ENCODE peak calls at places on chromosomes 12 and 14, in five cellular contexts. F, N, R, W and V are unnamed samples.
A peak's percentile ranks its signal among the peaks of the same experiment; 100 is the strongest.

GRCh38 chr12:116299548-116300150 is 22.2 kb upstream of the MED13L start:
- DNase-seq in F (no peak), N (no peak), R (no peak), W (no peak), V (no peak)

GRCh38 chr12:64560395-64561301 is 49.6 kb upstream of the RASSF3 start:
- DNase-seq in F (peak; percentile 48), N (peak; percentile 67), R (no peak), W (no peak), V (no peak)

GRCh38 chr12:121167232-121167820 is 34.6 kb downstream of the P2RX7 start:
- DNase-seq in F (no peak), N (no peak), R (no peak), W (no peak), V (no peak)

GRCh38 chr14:81269100-81269978 is 48.6 kb upstream of the GTF2A1 start:
- DNase-seq in F (peak; percentile 88), N (peak; percentile 35), R (peak; percentile 70), W (peak; percentile 39), V (peak; percentile 16)

GRCh38 chr14:99505089-99505488 is 23.9 kb downstream of the CCNK start:
- DNase-seq in F (no peak), N (no peak), R (no peak), W (no peak), V (no peak)

GRCh38 chr12:25155031-25155576 is 39.9 kb downstream of the DNAI7 start:
- DNase-seq in F (peak; percentile 82), N (peak; percentile 33), R (peak; percentile 16), W (no peak), V (peak; percentile 54)

GRCh38 chr14:92497391-92497790 is 16.2 kb upstream of the RIN3 start:
- DNase-seq in F (no peak), N (no peak), R (no peak), W (no peak), V (no peak)

GRCh38 chr14:102209224-102209966 is 69.7 kb downstream of the WDR20 start:
- DNase-seq in F (no peak), N (no peak), R (peak; percentile 58), W (no peak), V (no peak)

GRCh38 chr12:116601933-116602809 is 43.0 kb downstream of the MAP1LC3B2 start:
- DNase-seq in F (no peak), N (no peak), R (no peak), W (no peak), V (no peak)

GRCh38 chr12:112463478-112463877 is 44.7 kb downstream of the PTPN11 start:
- DNase-seq in F (no peak), N (no peak), R (no peak), W (no peak), V (no peak)

GRCh38 chr12:112458751-112459150 is 40.0 kb downstream of the PTPN11 start:
- DNase-seq in F (no peak), N (no peak), R (no peak), W (no peak), V (no peak)

GRCh38 chr12:112456029-112456428 is 37.3 kb downstream of the PTPN11 start:
- DNase-seq in F (no peak), N (no peak), R (no peak), W (no peak), V (no peak)

DNA sequence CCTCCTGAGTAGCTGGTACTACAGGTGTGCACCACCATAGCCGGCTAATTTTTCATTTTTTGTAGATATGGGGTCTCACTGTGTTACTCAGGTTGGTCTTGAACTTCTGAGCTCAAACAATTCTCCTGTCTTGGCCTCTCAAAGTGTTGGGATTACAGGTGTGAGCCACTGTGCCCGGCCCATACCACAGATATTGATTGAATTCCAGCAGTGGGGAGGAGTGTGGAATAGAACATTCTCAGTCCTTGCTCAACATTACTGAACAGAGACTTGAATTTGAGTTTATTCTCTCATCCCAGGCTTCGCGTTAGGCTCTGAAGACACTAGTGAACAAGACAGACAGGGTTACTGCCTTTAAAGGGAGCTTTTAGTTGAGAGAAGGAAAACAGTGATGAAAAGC is 39.6 kb downstream of the PTPN11 start:
- DNase-seq in F (no peak), N (no peak), R (no peak), W (no peak), V (no peak)
- H3K36me3 ChIP-seq in F (peaks cover 27% of the 10 kb centered on the region), N (peaks cover 7% of the 10 kb centered on the region), R (peaks cover 50% of the 10 kb centered on the region), W (peaks cover 5% of the 10 kb centered on the region), V (peaks cover 74% of the 10 kb centered on the region)

GRCh38 chr12:124411953-124412645 is 117.2 kb downstream of the RFLNA start:
- DNase-seq in F (no peak), N (no peak), R (no peak), W (no peak), V (no peak)

GRCh38 chr12:124413915-124414314 is 119.0 kb downstream of the RFLNA start:
- DNase-seq in F (no peak), N (no peak), R (no peak), W (no peak), V (no peak)

GRCh38 chr12:124411291-124411878 is 116.5 kb downstream of the RFLNA start:
- DNase-seq in F (no peak), N (no peak), R (no peak), W (no peak), V (no peak)

GRCh38 chr12:124413401-124413800 is 118.5 kb downstream of the RFLNA start:
- DNase-seq in F (no peak), N (no peak), R (no peak), W (no peak), V (no peak)

GRCh38 chr12:124412646-124413015 is 117.7 kb downstream of the RFLNA start:
- DNase-seq in F (no peak), N (no peak), R (no peak), W (no peak), V (no peak)
- H3K36me3 ChIP-seq in F (no peaks in the 10 kb centered on the region), N (no peaks in the 10 kb centered on the region), R (peaks cover 22% of the 10 kb centered on the region), W (peaks cover 8% of the 10 kb centered on the region), V (peaks cover 76% of the 10 kb centered on the region)

DNA sequence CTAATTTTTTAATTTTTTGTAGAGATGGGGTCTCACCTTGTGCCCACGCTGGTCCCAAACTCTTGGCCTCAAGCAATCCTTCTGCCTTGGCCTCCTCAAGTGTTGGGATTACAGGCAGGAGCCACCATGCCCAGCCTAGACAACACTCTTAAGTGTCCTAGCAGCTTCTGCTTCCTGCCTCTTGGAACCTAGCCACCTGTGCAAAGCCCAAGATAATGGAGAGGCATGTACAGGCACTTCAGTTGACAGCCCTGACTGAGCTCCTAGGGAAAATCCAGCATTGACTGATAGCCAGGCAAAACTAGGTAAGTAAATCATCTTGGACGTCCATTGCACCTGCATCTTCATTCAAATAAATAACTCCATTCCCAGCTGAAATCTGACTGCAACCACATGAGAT is 15.5 kb downstream of the COX14 start:
- DNase-seq in F (no peak), N (no peak), R (no peak), W (no peak), V (no peak)
- H3K36me3 ChIP-seq in F (peaks cover 41% of the 10 kb centered on the region), N (peaks cover 4% of the 10 kb centered on the region), R (peaks cover 26% of the 10 kb centered on the region), W (peaks cover 5% of the 10 kb centered on the region), V (peaks cover 67% of the 10 kb centered on the region)

GRCh38 chr12:10600988-10601387 is 12.4 kb downstream of the MAGOHB start:
- DNase-seq in F (no peak), N (no peak), R (no peak), W (no peak), V (no peak)
- H3K36me3 ChIP-seq in F (peaks cover 21% of the 10 kb centered on the region), N (no peaks in the 10 kb centered on the region), R (peaks cover 3% of the 10 kb centered on the region), W (peaks cover 2% of the 10 kb centered on the region), V (peaks cover 76% of the 10 kb centered on the region)